ENCODE peak calls at places on chromosomes 5 and 9, in five cellular contexts. R is ovary, E is WERI-Rb-1, F is lower lobe of right lung, S is fibroblast of lung. V is an unnamed sample.

GRCh38 chr9:10062629-10063395 is 550.0 kb downstream of the PTPRD start:
- DNase-seq in F (no peak), S (peak; percentile 70), E (no peak), R (no peak), V (peak; percentile 21)

GRCh38 chr5:77316871-77317661 is 106.6 kb downstream of the PDE8B start:
- DNase-seq in R (no peak), S (peak; percentile 5), F (no peak), E (no peak), V (no peak)

GRCh38 chr9:135478191-135478590 is 1.4 kb upstream of the PPP1R26 start:
- DNase-seq in E (no peak), S (no peak), F (no peak), R (no peak), V (no peak)

GRCh38 chr9:135170535-135170934 is 83.1 kb downstream of the OLFM1 start:
- DNase-seq in R (no peak), S (no peak), E (no peak), F (no peak), V (no peak)

GRCh38 chr9:131739988-131740648 is at the start of gene RAPGEF1:
- DNase-seq in R (peak; percentile 86), S (peak; percentile 35), F (peak; percentile 86), E (peak; percentile 77), V (no peak)

GRCh38 chr9:127422133-127422782 is 1.9 kb upstream of the ZNF79 start:
- DNase-seq in R (no peak), E (no peak), S (no peak), F (no peak), V (no peak)

GRCh38 chr9:806285-807156 is 35.0 kb upstream of the DMRT1 start:
- DNase-seq in F (no peak), R (no peak), S (peak; percentile 64), E (no peak), V (no peak)

GRCh38 chr9:117723986-117724654 is 19.9 kb downstream of the TLR4 start:
- DNase-seq in E (no peak), R (no peak), F (peak; percentile 40), S (no peak), V (no peak)

GRCh38 chr5:13566903-13567339 is 377.6 kb downstream of the DNAH5 start:
- DNase-seq in R (no peak), E (no peak), F (no peak), S (peak; percentile 0), V (peak; percentile 41)

GRCh38 chr5:123708074-123708806 is 196.3 kb downstream of the CSNK1G3 start:
- DNase-seq in R (no peak), F (no peak), S (peak; percentile 81), E (no peak), V (no peak)

GRCh38 chr5:112419050-112419595 is at the start of gene EPB41L4A:
- DNase-seq in E (peak; percentile 50), R (peak; percentile 40), F (peak; percentile 43), S (peak; percentile 3), V (no peak)

GRCh38 chr9:96680812-96681499 is 25.8 kb upstream of the PRXL2C start:
- DNase-seq in E (peak; percentile 52), S (no peak), R (no peak), F (no peak), V (no peak)

GRCh38 chr5:179355976-179356968 is 11.0 kb upstream of the ADAMTS2 start:
- DNase-seq in S (peak; percentile 98), R (no peak), E (no peak), F (no peak), V (no peak)

GRCh38 chr5:128038641-128039040 is 44.9 kb upstream of the SLC12A2 start:
- DNase-seq in R (no peak), S (peak; percentile 29), E (no peak), F (no peak), V (no peak)

GRCh38 chr5:53151713-53152458 is 42.3 kb upstream of the MOCS2 start:
- DNase-seq in R (no peak), F (no peak), S (peak; percentile 92), E (no peak), V (no peak)

GRCh38 chr5:116032094-116032517 is at the start of gene ARL14EPL:
- DNase-seq in F (peak; percentile 56), R (peak; percentile 22), S (peak; percentile 94), E (peak; percentile 14), V (peak; percentile 82)

GRCh38 chr5:64914396-64914795 is 145.7 kb downstream of the CWC27 start:
- DNase-seq in R (no peak), S (no peak), E (no peak), F (no peak), V (no peak)
- TF ChIP-seq CTCF in R (no peak), S (no peak), E (no peak), F (no peak), V (no peak)

DNA sequence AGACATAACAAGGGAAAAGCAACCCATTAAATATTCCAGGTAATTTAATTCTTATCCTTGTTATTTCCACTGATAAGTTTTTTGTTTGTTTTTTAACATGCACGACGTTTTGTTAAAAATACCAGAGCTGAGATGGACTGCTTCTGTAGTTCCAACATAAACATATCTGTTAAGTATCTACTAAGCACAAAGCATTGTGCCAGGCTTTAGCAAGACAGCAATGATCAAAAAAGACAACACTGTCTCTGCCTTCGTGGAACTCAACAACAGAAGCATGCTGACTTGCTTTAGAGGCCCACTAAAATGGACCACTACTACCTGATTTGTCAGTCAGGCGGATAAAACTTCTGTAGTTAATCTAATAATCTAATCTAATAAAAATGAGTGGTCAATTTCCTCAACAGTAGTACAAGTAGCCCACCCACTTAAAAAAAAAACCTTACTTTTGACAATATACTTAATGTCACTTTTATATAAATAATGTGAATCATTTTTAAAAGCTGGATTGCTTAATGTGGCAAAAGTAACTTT is 3.1 kb downstream of the RAB14 start:
- DNase-seq in E (no peak), R (no peak), F (no peak), S (no peak), V (no peak)
- H3K4me3 ChIP-seq in E (no peak overlapping the region), R (no peak overlapping the region), F (peak overlapping the region; percentile 91), S (peak overlapping the region; percentile 97), V (no peak overlapping the region)

GRCh38 chr5:141863569-141864178 is 14.5 kb downstream of the PCDH1 start:
- DNase-seq in F (no peak), S (no peak), E (no peak), R (no peak), V (no peak)

GRCh38 chr5:141864371-141865370 is 13.5 kb downstream of the PCDH1 start:
- DNase-seq in F (no peak), R (no peak), S (no peak), E (no peak), V (no peak)

GRCh38 chr5:141866111-141866510 is 12.1 kb downstream of the PCDH1 start:
- DNase-seq in E (no peak), S (no peak), R (no peak), F (peak; percentile 88), V (no peak)

GRCh38 chr5:141867139-141867538 is 11.1 kb downstream of the PCDH1 start:
- DNase-seq in R (no peak), F (no peak), S (no peak), E (no peak), V (no peak)

DNA sequence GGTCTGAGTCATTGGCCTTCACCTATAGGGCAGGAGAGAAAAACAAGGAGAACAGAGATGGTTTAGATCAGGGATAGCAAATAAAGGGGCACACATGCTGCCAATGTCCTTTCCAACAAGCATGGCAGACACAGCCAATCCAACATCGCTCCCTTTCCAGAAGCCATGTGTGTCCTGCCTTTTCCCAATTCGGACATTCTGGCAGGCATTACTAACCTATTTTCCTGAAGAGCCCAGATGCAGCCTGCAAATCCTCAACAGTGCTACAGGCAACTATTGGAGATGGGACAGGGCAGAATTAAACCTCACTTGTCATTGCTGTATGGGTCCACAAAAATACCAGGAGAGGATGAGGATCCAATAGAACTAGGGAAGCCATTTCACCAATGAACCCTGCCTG is 12.8 kb downstream of the PCDH1 start:
- DNase-seq in F (no peak), S (no peak), R (no peak), E (no peak), V (no peak)
- H3K27me3 ChIP-seq in F (no peaks in the 10 kb centered on the region), S (peaks cover 20% of the 10 kb centered on the region), R (no peaks in the 10 kb centered on the region), E (no peaks in the 10 kb centered on the region), V (peaks cover 11% of the 10 kb centered on the region)

DNA sequence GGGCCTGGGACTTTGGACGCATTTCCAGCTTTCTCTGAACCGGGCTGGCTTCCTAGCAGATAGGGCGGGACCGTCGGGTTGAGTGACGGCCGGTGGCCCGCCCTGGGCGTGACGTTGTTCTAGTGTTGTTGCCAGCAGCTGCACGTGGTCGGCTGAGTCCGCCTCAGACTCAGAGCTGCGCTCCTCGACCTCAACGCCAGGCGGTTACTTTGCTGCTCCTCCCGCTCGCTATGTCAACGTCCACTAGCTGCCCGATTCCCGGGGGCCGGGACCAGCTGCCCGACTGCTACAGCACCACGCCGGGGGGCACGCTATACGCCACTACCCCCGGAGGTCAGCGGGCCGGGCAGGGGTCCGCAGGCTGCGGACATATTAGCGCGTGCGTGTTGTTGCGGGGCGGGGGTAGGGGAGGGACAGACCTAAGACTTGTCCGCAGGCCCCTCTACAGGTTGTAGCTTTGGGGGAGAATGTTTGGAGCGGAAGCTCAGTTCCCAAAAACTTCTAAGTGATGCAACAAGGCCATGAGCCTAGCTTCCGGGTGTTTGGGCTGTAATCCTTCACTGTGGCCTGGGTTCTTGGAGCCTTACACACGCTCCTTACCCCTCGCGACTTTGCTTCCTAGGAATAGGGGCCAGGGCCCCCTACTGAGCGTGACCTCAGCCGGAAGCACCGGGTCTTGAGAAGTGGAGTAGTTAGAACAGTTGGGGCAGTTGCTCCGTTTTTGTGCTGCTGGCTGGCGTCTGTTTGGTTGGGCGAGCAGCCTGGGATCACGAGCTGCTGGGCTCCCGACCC is at the start of gene EIF4EBP3:
- DNase-seq in R (peak; percentile 99), E (peak; percentile 93), S (peak; percentile 97), F (peak; percentile 97), V (peak; percentile 77)
- TF ChIP-seq CTCF in R (peak; percentile 68), E (peak; percentile 48), S (peak; percentile 62), F (peak; percentile 63), V (peak; percentile 46)

GRCh38 chr5:62260510-62260909 is 45.5 kb upstream of the KIF2A start:
- DNase-seq in R (no peak), F (no peak), S (no peak), E (no peak), V (no peak)

GRCh38 chr5:62258654-62259053 is 47.4 kb upstream of the KIF2A start:
- DNase-seq in E (no peak), F (no peak), S (no peak), R (no peak), V (no peak)

GRCh38 chr5:62259699-62260220 is 46.2 kb upstream of the KIF2A start:
- DNase-seq in F (no peak), E (no peak), R (no peak), S (no peak), V (no peak)

GRCh38 chr5:62256161-62257017 is 49.6 kb upstream of the KIF2A start:
- DNase-seq in R (no peak), E (peak; percentile 48), S (no peak), F (no peak), V (no peak)

DNA sequence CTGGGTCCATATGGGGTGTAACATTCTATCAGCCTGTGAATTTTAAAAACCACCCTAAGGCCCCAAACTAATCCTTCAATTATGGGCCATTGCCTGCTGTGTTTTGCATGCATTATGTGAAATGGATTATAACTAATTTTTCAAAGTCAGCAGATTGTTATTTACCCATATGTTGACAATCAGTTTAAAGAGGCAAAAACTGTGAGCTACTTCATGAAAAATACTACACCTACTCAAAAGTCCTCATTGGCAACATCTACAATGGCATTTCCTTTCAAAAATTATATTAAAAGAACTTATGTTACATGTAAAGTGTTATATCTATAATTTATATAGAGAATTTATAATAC is 49.0 kb upstream of the KIF2A start:
- DNase-seq in R (no peak), E (no peak), S (no peak), F (no peak), V (no peak)
- H3K4me3 ChIP-seq in R (no peak overlapping the region), E (no peak overlapping the region), S (no peak overlapping the region), F (no peak overlapping the region), V (no peak overlapping the region)